ENCODE peak calls at places on chromosomes 7 and 10, in six cellular contexts. J is stomach, P is HCT116, D is K562, O is transverse colon, Z is endothelial cell of umbilical vein. N is an unnamed sample.
A peak's percentile ranks its signal among the peaks of the same experiment; 100 is the strongest.

GRCh38 chr10:71796749-71797405 is 23.6 kb upstream of the VSIR start:
- DNase-seq in J (no peak), P (no peak), D (peak; percentile 67), O (no peak), Z (no peak), N (no peak)

GRCh38 chr7:117124585-117125220 is 171.4 kb downstream of the ST7 start:
- DNase-seq in J (peak; percentile 89), P (peak; percentile 90), D (peak; percentile 66), O (peak; percentile 80), Z (peak; percentile 96), N (peak; percentile 77)

GRCh38 chr10:84478155-84478554 is 149.8 kb downstream of the CCSER2 start:
- DNase-seq in J (no peak), P (no peak), D (no peak), O (no peak), Z (peak; percentile 56), N (no peak)

GRCh38 chr7:381211-382117 is 91.5 kb downstream of the FOXL3 start:
- DNase-seq in J (peak; percentile 22), P (no peak), D (no peak), O (no peak), Z (no peak), N (peak; percentile 71)

GRCh38 chr10:113610636-113611601 is 52.9 kb downstream of the NRAP start:
- DNase-seq in J (no peak), P (no peak), D (peak; percentile 6), O (no peak), Z (no peak), N (no peak)

GRCh38 chr10:67171970-67172369 is 246.1 kb downstream of the LRRTM3 start:
- DNase-seq in J (no peak), P (no peak), D (no peak), O (no peak), Z (no peak), N (no peak)

GRCh38 chr7:89618269-89618668 is 536.0 kb upstream of the STEAP1 start:
- DNase-seq in J (no peak), P (no peak), D (no peak), O (no peak), Z (no peak), N (no peak)

GRCh38 chr10:131926743-131927595 is 26.2 kb downstream of the PPP2R2D start:
- DNase-seq in J (no peak), P (no peak), D (no peak), O (no peak), Z (no peak), N (no peak)

GRCh38 chr7:6012355-6013104 is 3.5 kb downstream of the AIMP2 start:
- DNase-seq in J (peak; percentile 42), P (no peak), D (no peak), O (peak; percentile 63), Z (no peak), N (no peak)

GRCh38 chr7:131031100-131031868 is 296.4 kb upstream of the MKLN1 start:
- DNase-seq in J (no peak), P (no peak), D (no peak), O (no peak), Z (no peak), N (no peak)

GRCh38 chr7:16753102-16753931 is at the start of gene TSPAN13:
- DNase-seq in J (peak; percentile 94), P (peak; percentile 86), D (peak; percentile 95), O (peak; percentile 95), Z (peak; percentile 79), N (peak; percentile 79)
- TF ChIP-seq POLR2A in J (no peak), P (peak; percentile 43), D (peak; percentile 51), O (peak; percentile 59), Z (no peak), N (no peak)

GRCh38 chr7:71131753-71132520 is at the start of gene GALNT17:
- DNase-seq in J (no peak), P (no peak), D (no peak), O (no peak), Z (no peak), N (no peak)

GRCh38 chr7:71130280-71130679 is 1.7 kb upstream of the GALNT17 start:
- DNase-seq in J (no peak), P (no peak), D (no peak), O (no peak), Z (no peak), N (no peak)

GRCh38 chr7:71133232-71133622 is 1.3 kb downstream of the GALNT17 start:
- DNase-seq in J (no peak), P (no peak), D (no peak), O (no peak), Z (no peak), N (no peak)

GRCh38 chr7:71132521-71133231 is 732 bp downstream of the GALNT17 start:
- DNase-seq in J (no peak), P (no peak), D (no peak), O (no peak), Z (no peak), N (no peak)

DNA sequence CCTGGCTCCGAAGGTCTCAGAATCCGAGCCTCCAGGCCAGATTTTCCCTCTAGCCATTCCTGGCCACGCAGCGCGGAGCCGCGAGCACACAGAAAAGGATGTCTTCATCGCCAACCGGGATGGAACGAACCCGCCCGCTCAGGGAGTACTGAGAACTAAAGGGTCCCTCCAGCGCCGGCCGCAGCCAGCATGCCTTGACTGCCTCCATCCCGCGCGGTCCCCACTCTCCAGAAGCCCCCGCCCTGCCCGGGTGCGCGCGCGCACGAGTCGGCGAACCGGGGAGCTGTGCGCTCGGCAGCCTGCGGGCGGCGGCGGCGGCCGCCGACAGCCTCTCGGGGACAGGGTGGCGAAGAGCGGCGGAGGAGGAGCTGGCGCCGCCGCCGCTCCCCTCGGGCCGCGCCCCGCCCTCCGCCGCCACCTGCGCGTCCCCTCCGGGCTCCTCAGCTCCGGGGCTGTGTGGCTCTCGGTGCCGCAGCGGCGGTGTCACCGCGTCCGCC is 640 bp upstream of the GALNT17 start:
- DNase-seq in J (no peak), P (no peak), D (no peak), O (peak; percentile 10), Z (no peak), N (no peak)
- TF ChIP-seq POLR2AphosphoS5 in J (no peak), P (no peak), D (no peak), O (no peak), Z (no peak), N (no peak)

DNA sequence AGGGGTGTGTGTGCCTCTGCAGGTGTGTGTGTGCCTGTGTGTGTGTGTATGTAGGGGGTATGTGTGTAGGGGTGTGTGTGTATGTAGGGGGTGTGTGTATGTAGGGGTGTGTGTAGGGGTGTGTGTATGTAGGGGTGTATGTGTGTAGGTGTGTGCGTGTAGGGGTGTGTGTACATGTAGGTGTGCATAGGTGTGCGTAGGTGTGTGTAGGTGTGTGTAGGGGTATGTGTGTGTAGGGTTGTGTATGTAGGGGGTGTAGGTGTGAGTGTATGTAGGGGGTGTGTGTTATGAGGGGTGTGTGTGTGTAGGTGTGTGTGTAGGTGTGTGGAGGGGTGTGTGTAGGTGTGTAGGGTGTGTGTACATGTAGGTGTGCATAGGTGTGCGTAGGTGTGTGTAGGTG is 48.6 kb upstream of the PSMG3 start:
- DNase-seq in J (no peak), P (no peak), D (no peak), O (no peak), Z (no peak), N (no peak)
- TF ChIP-seq POLR2A in J (no peak), P (no peak), D (no peak), O (no peak), Z (no peak), N (no peak)

GRCh38 chr7:99008181-99008631 is 129.9 kb downstream of the TRRAP start:
- DNase-seq in J (no peak), P (no peak), D (no peak), O (no peak), Z (no peak), N (peak; percentile 54)

GRCh38 chr7:99011341-99011705 is 132.6 kb downstream of the SMURF1 start:
- DNase-seq in J (no peak), P (no peak), D (no peak), O (no peak), Z (no peak), N (peak; percentile 48)

GRCh38 chr7:99011706-99012404 is 132.1 kb downstream of the SMURF1 start:
- DNase-seq in J (peak; percentile 21), P (no peak), D (no peak), O (no peak), Z (no peak), N (peak; percentile 48)

GRCh38 chr7:99008921-99009530 is 130.7 kb downstream of the TRRAP start:
- DNase-seq in J (no peak), P (no peak), D (no peak), O (no peak), Z (no peak), N (peak; percentile 32)

GRCh38 chr7:99010281-99010680 is 131.9 kb downstream of the TRRAP start:
- DNase-seq in J (no peak), P (no peak), D (no peak), O (no peak), Z (no peak), N (peak; percentile 14)
- TF ChIP-seq POLR2AphosphoS5 in J (no peak), P (no peak), D (no peak), O (no peak), Z (no peak), N (no peak)

DNA sequence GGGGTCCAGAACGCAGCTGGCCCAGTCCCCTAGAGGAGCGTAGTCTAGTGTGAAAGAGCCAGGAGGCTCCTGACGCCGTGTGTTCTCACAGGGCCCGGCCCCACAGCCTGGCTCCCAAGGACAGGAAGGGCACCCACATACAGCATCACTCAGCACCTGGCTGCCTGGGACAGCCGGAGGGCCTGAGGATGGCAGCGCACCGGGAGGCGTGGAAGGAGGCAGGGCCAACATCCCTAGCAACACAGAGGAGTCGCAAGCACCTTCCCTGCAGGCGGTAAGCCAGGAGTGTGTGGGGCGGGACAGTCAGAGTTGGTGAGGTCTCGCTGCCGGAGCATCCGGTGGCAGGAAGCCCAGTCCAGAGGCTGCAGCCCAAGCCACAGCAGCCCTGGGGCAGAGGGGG is 125.8 kb downstream of the MAD1L1 start:
- DNase-seq in J (no peak), P (no peak), D (no peak), O (no peak), Z (peak; percentile 38), N (no peak)
- TF ChIP-seq POLR2A in J (no peak), P (no peak), D (no peak), O (no peak), Z (no peak), N (no peak)

GRCh38 chr10:12484945-12485805 is 135.8 kb downstream of the CAMK1D start:
- DNase-seq in J (peak; percentile 34), P (no peak), D (no peak), O (peak; percentile 53), Z (no peak), N (no peak)
- TF ChIP-seq POLR2AphosphoS5 in J (no peak), P (no peak), D (no peak), O (no peak), Z (no peak), N (no peak)

GRCh38 chr7:87059525-87060287 is at the start of gene ELAPOR2:
- DNase-seq in J (peak; percentile 73), P (peak; percentile 36), D (peak; percentile 97), O (peak; percentile 86), Z (peak; percentile 83), N (peak; percentile 82)
- TF ChIP-seq POLR2A in J (no peak), P (peak; percentile 40), D (peak; percentile 72), O (peak; percentile 18), Z (peak; percentile 60), N (no peak)